ENCODE peak calls at places on chromosome 3, in five cellular contexts. One of them, this sample, is unnamed.

GRCh38 chr3:27160146-27160545 is 209.0 kb downstream of the NEK10 start:
- DNase-seq in choroid plexus epithelial cell: no peak
- DNase-seq in lower leg skin: no peak
- DNase-seq in lower lobe of right lung: no peak
- DNase-seq in HFF-Myc: peak
- DNase-seq in this sample: no peak

GRCh38 chr3:15797600-15798303 is at the start of gene ANKRD28:
- DNase-seq in choroid plexus epithelial cell: peak
- DNase-seq in lower leg skin: peak
- DNase-seq in lower lobe of right lung: no peak
- DNase-seq in HFF-Myc: peak
- DNase-seq in this sample: no peak

GRCh38 chr3:183114374-183114773 is 15.1 kb upstream of the MCCC1 start:
- DNase-seq in choroid plexus epithelial cell: no peak
- DNase-seq in lower leg skin: no peak
- DNase-seq in lower lobe of right lung: no peak
- DNase-seq in HFF-Myc: no peak
- DNase-seq in this sample: no peak

GRCh38 chr3:193843447-193844301 is 250.7 kb downstream of the OPA1 start:
- DNase-seq in choroid plexus epithelial cell: no peak
- DNase-seq in lower leg skin: no peak
- DNase-seq in lower lobe of right lung: no peak
- DNase-seq in HFF-Myc: no peak
- DNase-seq in this sample: no peak

GRCh38 chr3:135965129-135965505 is 411 bp upstream of the PPP2R3A start:
- DNase-seq in choroid plexus epithelial cell: no peak
- DNase-seq in lower leg skin: no peak
- DNase-seq in lower lobe of right lung: no peak
- DNase-seq in HFF-Myc: no peak
- DNase-seq in this sample: no peak

GRCh38 chr3:62558549-62559112 is 185.3 kb upstream of the FEZF2 start:
- DNase-seq in choroid plexus epithelial cell: peak
- DNase-seq in lower leg skin: no peak
- DNase-seq in lower lobe of right lung: no peak
- DNase-seq in HFF-Myc: no peak
- DNase-seq in this sample: no peak

GRCh38 chr3:195257454-195258448 is 13.2 kb downstream of the XXYLT1 start:
- DNase-seq in choroid plexus epithelial cell: peak
- DNase-seq in lower leg skin: peak
- DNase-seq in lower lobe of right lung: no peak
- DNase-seq in HFF-Myc: no peak
- DNase-seq in this sample: no peak

GRCh38 chr3:100525753-100526612 is 33.6 kb downstream of the TMEM45A start:
- DNase-seq in choroid plexus epithelial cell: peak
- DNase-seq in lower leg skin: peak
- DNase-seq in lower lobe of right lung: no peak
- DNase-seq in HFF-Myc: peak
- DNase-seq in this sample: no peak

GRCh38 chr3:60160792-60161175 is 1090.5 kb downstream of the FHIT start:
- DNase-seq in choroid plexus epithelial cell: no peak
- DNase-seq in lower leg skin: no peak
- DNase-seq in lower lobe of right lung: no peak
- DNase-seq in HFF-Myc: no peak
- DNase-seq in this sample: no peak

GRCh38 chr3:183764854-183765731 is 60.3 kb downstream of the MAP6D1 start:
- DNase-seq in choroid plexus epithelial cell: peak
- DNase-seq in lower leg skin: no peak
- DNase-seq in lower lobe of right lung: no peak
- DNase-seq in HFF-Myc: no peak
- DNase-seq in this sample: no peak

GRCh38 chr3:77530870-77531269 is 491.0 kb downstream of the ROBO2 start:
- DNase-seq in choroid plexus epithelial cell: no peak
- DNase-seq in lower leg skin: peak
- DNase-seq in lower lobe of right lung: no peak
- DNase-seq in HFF-Myc: peak
- DNase-seq in this sample: no peak

GRCh38 chr3:105401691-105402149 is 35.0 kb downstream of the ALCAM start:
- DNase-seq in choroid plexus epithelial cell: peak
- DNase-seq in lower leg skin: no peak
- DNase-seq in lower lobe of right lung: no peak
- DNase-seq in HFF-Myc: no peak
- DNase-seq in this sample: no peak

GRCh38 chr3:133573629-133574194 is at the start of gene CDV3:
- DNase-seq in choroid plexus epithelial cell: no peak
- DNase-seq in lower leg skin: peak
- DNase-seq in lower lobe of right lung: no peak
- DNase-seq in HFF-Myc: no peak
- DNase-seq in this sample: no peak

GRCh38 chr3:144085964-144086363 is 114.3 kb downstream of the DIPK2A start:
- DNase-seq in choroid plexus epithelial cell: peak
- DNase-seq in lower leg skin: no peak
- DNase-seq in lower lobe of right lung: no peak
- DNase-seq in HFF-Myc: no peak
- DNase-seq in this sample: no peak

GRCh38 chr3:23235264-23235663 is 32.1 kb downstream of the UBE2E2 start:
- DNase-seq in choroid plexus epithelial cell: no peak
- DNase-seq in lower leg skin: no peak
- DNase-seq in lower lobe of right lung: no peak
- DNase-seq in HFF-Myc: no peak
- DNase-seq in this sample: no peak

GRCh38 chr3:61420136-61420759 is 141.1 kb upstream of the PTPRG start:
- DNase-seq in choroid plexus epithelial cell: no peak
- DNase-seq in lower leg skin: no peak
- DNase-seq in lower lobe of right lung: no peak
- DNase-seq in HFF-Myc: no peak
- DNase-seq in this sample: no peak

GRCh38 chr3:191959876-191960418 is 499.0 kb downstream of the PYDC2 start:
- DNase-seq in choroid plexus epithelial cell: no peak
- DNase-seq in lower leg skin: no peak
- DNase-seq in lower lobe of right lung: no peak
- DNase-seq in HFF-Myc: no peak
- DNase-seq in this sample: no peak